ENCODE peak calls at places on chromosomes 12 and 14, in seven cellular contexts. One of them, this sample, is unnamed.

GRCh38 chr12:88993655-88994054 is 358.6 kb downstream of the DUSP6 start:
- DNase-seq in HFF-Myc: peak; percentile 48
- DNase-seq in HCT116: peak; percentile 63
- DNase-seq in A549: peak; percentile 18
- DNase-seq in AG10803: peak; percentile 80
- DNase-seq in BJ: peak; percentile 31
- DNase-seq in foreskin fibroblast: peak; percentile 78
- DNase-seq in this sample: peak; percentile 78

GRCh38 chr14:33857650-33858049 is 93.2 kb downstream of the EGLN3 start:
- DNase-seq in BJ: no peak
- DNase-seq in HCT116: no peak
- DNase-seq in HFF-Myc: no peak
- DNase-seq in AG10803: no peak
- DNase-seq in A549: no peak
- DNase-seq in foreskin fibroblast: no peak
- DNase-seq in this sample: no peak

GRCh38 chr12:132222096-132222807 is 78.0 kb downstream of the NOC4L start:
- DNase-seq in foreskin fibroblast: peak; percentile 63
- DNase-seq in BJ: no peak
- DNase-seq in AG10803: peak; percentile 66
- DNase-seq in HFF-Myc: no peak
- DNase-seq in HCT116: peak; percentile 71
- DNase-seq in A549: peak; percentile 52
- DNase-seq in this sample: no peak

GRCh38 chr14:88838015-88838414 is 13.6 kb downstream of the TTC8 start:
- DNase-seq in HFF-Myc: no peak
- DNase-seq in BJ: no peak
- DNase-seq in A549: no peak
- DNase-seq in HCT116: no peak
- DNase-seq in foreskin fibroblast: no peak
- DNase-seq in AG10803: no peak
- DNase-seq in this sample: no peak

GRCh38 chr12:26017484-26018211 is 59.2 kb downstream of the RASSF8 start:
- DNase-seq in BJ: no peak
- DNase-seq in HFF-Myc: peak; percentile 24
- DNase-seq in foreskin fibroblast: peak; percentile 55
- DNase-seq in AG10803: no peak
- DNase-seq in A549: peak; percentile 21
- DNase-seq in HCT116: peak; percentile 27
- DNase-seq in this sample: no peak

GRCh38 chr12:51326762-51327439 is 2.9 kb upstream of the BIN2 start:
- DNase-seq in HCT116: no peak
- DNase-seq in BJ: peak; percentile 26
- DNase-seq in AG10803: peak; percentile 72
- DNase-seq in A549: no peak
- DNase-seq in HFF-Myc: no peak
- DNase-seq in foreskin fibroblast: peak; percentile 63
- DNase-seq in this sample: peak; percentile 55

GRCh38 chr12:127599441-127599840 is 667.5 kb upstream of the TMEM132C start:
- DNase-seq in BJ: no peak
- DNase-seq in A549: no peak
- DNase-seq in AG10803: no peak
- DNase-seq in HFF-Myc: no peak
- DNase-seq in HCT116: no peak
- DNase-seq in foreskin fibroblast: no peak
- DNase-seq in this sample: no peak

GRCh38 chr14:86946446-86946845 is 1046.5 kb downstream of the GALC start:
- DNase-seq in HCT116: no peak
- DNase-seq in BJ: no peak
- DNase-seq in foreskin fibroblast: no peak
- DNase-seq in A549: no peak
- DNase-seq in AG10803: no peak
- DNase-seq in HFF-Myc: no peak
- DNase-seq in this sample: no peak

GRCh38 chr12:72234871-72235270 is 37.3 kb upstream of the TRHDE start:
- DNase-seq in foreskin fibroblast: peak; percentile 45
- DNase-seq in AG10803: no peak
- DNase-seq in A549: no peak
- DNase-seq in HFF-Myc: peak; percentile 41
- DNase-seq in BJ: no peak
- DNase-seq in HCT116: no peak
- DNase-seq in this sample: peak; percentile 16

GRCh38 chr14:94378527-94379290 is 9.7 kb downstream of the SERPINA1 start:
- DNase-seq in AG10803: no peak
- DNase-seq in A549: no peak
- DNase-seq in HFF-Myc: no peak
- DNase-seq in BJ: no peak
- DNase-seq in HCT116: no peak
- DNase-seq in foreskin fibroblast: no peak
- DNase-seq in this sample: no peak

GRCh38 chr14:35398095-35398584 is 6.4 kb downstream of the NFKBIA start:
- DNase-seq in AG10803: no peak
- DNase-seq in A549: no peak
- DNase-seq in HCT116: no peak
- DNase-seq in HFF-Myc: no peak
- DNase-seq in foreskin fibroblast: no peak
- DNase-seq in BJ: no peak
- DNase-seq in this sample: no peak

GRCh38 chr14:71665157-71665556 is 267.1 kb upstream of the RGS6 start:
- DNase-seq in HFF-Myc: no peak
- DNase-seq in HCT116: no peak
- DNase-seq in foreskin fibroblast: peak; percentile 82
- DNase-seq in A549: no peak
- DNase-seq in AG10803: peak; percentile 82
- DNase-seq in BJ: no peak
- DNase-seq in this sample: peak; percentile 85

GRCh38 chr12:106245767-106246166 is 2.1 kb downstream of the CKAP4 start:
- DNase-seq in A549: peak; percentile 64
- DNase-seq in HCT116: peak; percentile 79
- DNase-seq in foreskin fibroblast: peak; percentile 68
- DNase-seq in BJ: no peak
- DNase-seq in HFF-Myc: no peak
- DNase-seq in AG10803: peak; percentile 84
- DNase-seq in this sample: peak; percentile 69

GRCh38 chr14:104799657-104800599 is 973 bp upstream of the ZBTB42 start:
- DNase-seq in BJ: no peak
- DNase-seq in A549: peak; percentile 54
- DNase-seq in foreskin fibroblast: peak; percentile 90
- DNase-seq in HCT116: no peak
- DNase-seq in HFF-Myc: no peak
- DNase-seq in AG10803: peak; percentile 71
- DNase-seq in this sample: peak; percentile 79

GRCh38 chr14:89445252-89445973 is 28.4 kb upstream of the FOXN3 start:
- DNase-seq in HCT116: no peak
- DNase-seq in BJ: no peak
- DNase-seq in AG10803: no peak
- DNase-seq in A549: no peak
- DNase-seq in foreskin fibroblast: no peak
- DNase-seq in HFF-Myc: no peak
- DNase-seq in this sample: no peak

GRCh38 chr12:122836027-122836921 is 1.0 kb downstream of the HIP1R start:
- DNase-seq in foreskin fibroblast: peak; percentile 68
- DNase-seq in BJ: no peak
- DNase-seq in A549: peak; percentile 50
- DNase-seq in AG10803: no peak
- DNase-seq in HFF-Myc: no peak
- DNase-seq in HCT116: no peak
- DNase-seq in this sample: no peak

GRCh38 chr14:91351508-91351853 is 66.1 kb downstream of the CCDC88C start:
- DNase-seq in HFF-Myc: no peak
- DNase-seq in BJ: no peak
- DNase-seq in AG10803: no peak
- DNase-seq in A549: no peak
- DNase-seq in foreskin fibroblast: no peak
- DNase-seq in HCT116: no peak
- DNase-seq in this sample: no peak
- H3K4me3 ChIP-seq in HFF-Myc: no peak overlapping the region
- H3K4me3 ChIP-seq in BJ: no peak overlapping the region
- H3K4me3 ChIP-seq in AG10803: no peak overlapping the region
- H3K4me3 ChIP-seq in A549: no peak overlapping the region
- H3K4me3 ChIP-seq in foreskin fibroblast: no peak overlapping the region
- H3K4me3 ChIP-seq in HCT116: no peak overlapping the region
- H3K4me3 ChIP-seq in this sample: no peak overlapping the region

GRCh38 chr12:112788205-112788604 is 3.3 kb upstream of the RPH3A start:
- DNase-seq in foreskin fibroblast: no peak
- DNase-seq in BJ: no peak
- DNase-seq in AG10803: no peak
- DNase-seq in HFF-Myc: no peak
- DNase-seq in A549: peak; percentile 21
- DNase-seq in HCT116: no peak
- DNase-seq in this sample: no peak
- TF ChIP-seq CTCF in foreskin fibroblast: no peak
- TF ChIP-seq CTCF in BJ: no peak
- TF ChIP-seq CTCF in AG10803: no peak
- TF ChIP-seq CTCF in HFF-Myc: no peak
- TF ChIP-seq CTCF in A549: peak; percentile 5
- TF ChIP-seq CTCF in HCT116: peak; percentile 40
- TF ChIP-seq CTCF in this sample: no peak

GRCh38 chr14:61323970-61324369 is 2.6 kb downstream of the PRKCH start:
- DNase-seq in BJ: no peak
- DNase-seq in AG10803: no peak
- DNase-seq in A549: no peak
- DNase-seq in foreskin fibroblast: no peak
- DNase-seq in HFF-Myc: no peak
- DNase-seq in HCT116: no peak
- DNase-seq in this sample: no peak
- H3K4me3 ChIP-seq in BJ: no peak overlapping the region
- H3K4me3 ChIP-seq in AG10803: no peak overlapping the region
- H3K4me3 ChIP-seq in A549: no peak overlapping the region
- H3K4me3 ChIP-seq in foreskin fibroblast: no peak overlapping the region
- H3K4me3 ChIP-seq in HFF-Myc: no peak overlapping the region
- H3K4me3 ChIP-seq in HCT116: no peak overlapping the region
- H3K4me3 ChIP-seq in this sample: no peak overlapping the region

GRCh38 chr14:67674480-67675218 is at the start of gene VTI1B:
- DNase-seq in HFF-Myc: no peak
- DNase-seq in A549: peak; percentile 74
- DNase-seq in AG10803: peak; percentile 72
- DNase-seq in BJ: no peak
- DNase-seq in HCT116: peak; percentile 48
- DNase-seq in foreskin fibroblast: peak; percentile 92
- DNase-seq in this sample: peak; percentile 80
- TF ChIP-seq CTCF in HFF-Myc: no peak
- TF ChIP-seq CTCF in A549: peak; percentile 24
- TF ChIP-seq CTCF in AG10803: peak; percentile 34
- TF ChIP-seq CTCF in BJ: peak; percentile 47
- TF ChIP-seq CTCF in HCT116: no peak
- TF ChIP-seq CTCF in foreskin fibroblast: peak; percentile 32
- TF ChIP-seq CTCF in this sample: peak; percentile 37

GRCh38 chr12:46367351-46368029 is 5.1 kb downstream of the SLC38A2 start:
- DNase-seq in foreskin fibroblast: no peak
- DNase-seq in AG10803: no peak
- DNase-seq in HFF-Myc: no peak
- DNase-seq in BJ: no peak
- DNase-seq in A549: no peak
- DNase-seq in HCT116: no peak
- DNase-seq in this sample: no peak
- H3K4me3 ChIP-seq in foreskin fibroblast: peak overlapping the region; percentile 95
- H3K4me3 ChIP-seq in AG10803: peak overlapping the region; percentile 84
- H3K4me3 ChIP-seq in HFF-Myc: peak overlapping the region; percentile 73
- H3K4me3 ChIP-seq in BJ: peak overlapping the region; percentile 65
- H3K4me3 ChIP-seq in A549: peak overlapping the region; percentile 91
- H3K4me3 ChIP-seq in HCT116: no peak overlapping the region
- H3K4me3 ChIP-seq in this sample: peak overlapping the region; percentile 8

This sample was measured in astrocyte of the spinal cord.